ENCODE peak calls at places on chromosomes 4 and X, in nine cellular contexts. K is brain microvascular endothelial cell, T is endothelial cell of umbilical vein, U is fibroblast of villous mesenchyme, L is cardiac fibroblast, V is fibroblast of lung, J is IMR-90, Y is AG04449, M is lung. G is an unnamed sample.

GRCh38 chrX:10165580-10166247 is 8.9 kb downstream of the CLCN4 start:
- DNase-seq in K (no peak), T (no peak), U (no peak), L (peak; percentile 31), V (no peak), J (no peak), Y (no peak), M (no peak), G (no peak)

GRCh38 chr4:69167300-69167699 is 47.2 kb downstream of the UGT2B11 start:
- DNase-seq in K (no peak), T (no peak), U (peak; percentile 3), L (peak; percentile 10), V (no peak), J (peak; percentile 2), Y (no peak), M (no peak), G (no peak)

GRCh38 chr4:177802665-177803064 is 360.4 kb upstream of the AGA start:
- DNase-seq in K (no peak), T (no peak), U (no peak), L (no peak), V (peak; percentile 68), J (peak; percentile 9), Y (no peak), M (no peak), G (no peak)

GRCh38 chr4:88526221-88526815 is 2.7 kb upstream of the PYURF start:
- DNase-seq in K (no peak), T (peak; percentile 15), U (peak; percentile 24), L (peak; percentile 5), V (peak; percentile 29), J (no peak), Y (no peak), M (no peak), G (no peak)

GRCh38 chr4:74109116-74109791 is 10.3 kb upstream of the CXCL2 start:
- DNase-seq in K (peak; percentile 93), T (peak; percentile 93), U (peak; percentile 96), L (peak; percentile 97), V (peak; percentile 98), J (peak; percentile 97), Y (peak; percentile 94), M (peak; percentile 71), G (peak; percentile 86)

GRCh38 chr4:162506253-162506652 is 342.5 kb upstream of the FSTL5 start:
- DNase-seq in K (peak; percentile 51), T (no peak), U (peak; percentile 55), L (peak; percentile 52), V (no peak), J (no peak), Y (peak; percentile 9), M (no peak), G (no peak)

GRCh38 chr4:75011131-75011795 is 78.3 kb downstream of the PARM1 start:
- DNase-seq in K (no peak), T (no peak), U (no peak), L (no peak), V (no peak), J (no peak), Y (no peak), M (no peak), G (no peak)

GRCh38 chr4:140094701-140095420 is 59.1 kb downstream of the MAML3 start:
- DNase-seq in K (no peak), T (peak; percentile 85), U (no peak), L (no peak), V (peak; percentile 67), J (peak; percentile 73), Y (no peak), M (peak; percentile 49), G (no peak)

GRCh38 chr4:128862608-128863313 is 53.3 kb downstream of the JADE1 start:
- DNase-seq in K (no peak), T (peak; percentile 41), U (no peak), L (no peak), V (no peak), J (peak; percentile 72), Y (no peak), M (no peak), G (no peak)

GRCh38 chr4:183289688-183290087 is 30.4 kb downstream of the CLDN22 start:
- DNase-seq in K (no peak), T (no peak), U (no peak), L (no peak), V (no peak), J (no peak), Y (no peak), M (no peak), G (no peak)

GRCh38 chrX:38080808-38081207 is 74.5 kb downstream of the SYTL5 start:
- DNase-seq in K (no peak), T (peak; percentile 38), U (no peak), L (no peak), V (no peak), J (peak; percentile 2), Y (no peak), M (no peak), G (no peak)

GRCh38 chr4:143025111-143025704 is 159.5 kb upstream of the USP38 start:
- DNase-seq in K (peak; percentile 17), T (no peak), U (peak; percentile 44), L (peak; percentile 31), V (peak; percentile 81), J (peak; percentile 33), Y (no peak), M (no peak), G (peak; percentile 25)

GRCh38 chr4:123017636-123018390 is 95.4 kb upstream of the NUDT6 start:
- DNase-seq in K (peak; percentile 60), T (peak; percentile 76), U (peak; percentile 16), L (peak; percentile 70), V (peak; percentile 44), J (peak; percentile 56), Y (peak; percentile 40), M (no peak), G (no peak)

GRCh38 chrX:121832446-121832845 is 785.0 kb downstream of the GLUD2 start:
- DNase-seq in K (no peak), T (no peak), U (peak; percentile 61), L (peak; percentile 17), V (no peak), J (no peak), Y (no peak), M (no peak), G (no peak)

GRCh38 chr4:25861422-25861926 is 1.3 kb downstream of the SEL1L3 start:
- DNase-seq in K (no peak), T (peak; percentile 75), U (peak; percentile 23), L (peak; percentile 64), V (peak; percentile 64), J (peak; percentile 47), Y (no peak), M (no peak), G (no peak)

GRCh38 chrX:149831473-149831872 is 49.5 kb upstream of the MAGEA8 start:
- DNase-seq in K (no peak), T (no peak), U (no peak), L (no peak), V (no peak), J (no peak), Y (no peak), M (no peak), G (no peak)

GRCh38 chrX:129694805-129695204 is 40.0 kb upstream of the APLN start:
- DNase-seq in K (no peak), T (no peak), U (no peak), L (no peak), V (no peak), J (no peak), Y (no peak), M (no peak), G (no peak)

GRCh38 chrX:153774576-153775292 is 6.1 kb upstream of the SRPK3 start:
- DNase-seq in K (no peak), T (no peak), U (no peak), L (no peak), V (no peak), J (no peak), Y (no peak), M (no peak), G (no peak)

GRCh38 chrX:102154218-102154860 is 1.4 kb downstream of the BEX5 start:
- DNase-seq in K (no peak), T (no peak), U (no peak), L (no peak), V (no peak), J (no peak), Y (no peak), M (no peak), G (no peak)

GRCh38 chr4:6396696-6397236 is 75.6 kb downstream of the PPP2R2C start:
- DNase-seq in K (no peak), T (no peak), U (no peak), L (no peak), V (no peak), J (no peak), Y (no peak), M (no peak), G (no peak)
- TF ChIP-seq CTCF in K (no peak), T (no peak), U (no peak), L (no peak), V (no peak), J (no peak), Y (no peak), M (no peak), G (no peak)

GRCh38 chr4:336099-336892 is 1.3 kb upstream of the ZNF141 start:
- DNase-seq in K (no peak), T (no peak), U (peak; percentile 12), L (peak; percentile 22), V (peak; percentile 18), J (no peak), Y (no peak), M (no peak), G (no peak)
- H3K4me3 ChIP-seq in K (peak overlapping the region; percentile 84), T (peak overlapping the region; percentile 78), U (peak overlapping the region; percentile 72), L (peak overlapping the region; percentile 89), V (peak overlapping the region; percentile 75), J (peak overlapping the region; percentile 69), Y (peak overlapping the region; percentile 87), M (peak overlapping the region; percentile 80), G (peak overlapping the region; percentile 70)

GRCh38 chrX:73852022-73852421 is 289.0 kb downstream of the CHIC1 start:
- DNase-seq in K (no peak), T (no peak), U (no peak), L (no peak), V (no peak), J (no peak), Y (no peak), M (no peak), G (no peak)

GRCh38 chrX:73847991-73848390 is 285.0 kb downstream of the CHIC1 start:
- DNase-seq in K (no peak), T (no peak), U (no peak), L (no peak), V (no peak), J (no peak), Y (no peak), M (no peak), G (no peak)

GRCh38 chrX:73851014-73852009 is 288.3 kb downstream of the CHIC1 start:
- DNase-seq in K (peak; percentile 94), T (no peak), U (peak; percentile 85), L (no peak), V (no peak), J (peak; percentile 96), Y (no peak), M (peak; percentile 87), G (peak; percentile 84)

GRCh38 chrX:73849054-73849453 is 286.1 kb downstream of the CHIC1 start:
- DNase-seq in K (no peak), T (no peak), U (no peak), L (no peak), V (no peak), J (no peak), Y (no peak), M (no peak), G (no peak)

GRCh38 chrX:73850124-73851013 is 287.4 kb downstream of the CHIC1 start:
- DNase-seq in K (peak; percentile 29), T (peak; percentile 11), U (peak; percentile 24), L (peak; percentile 26), V (peak; percentile 9), J (peak; percentile 38), Y (no peak), M (peak; percentile 37), G (no peak)
- TF ChIP-seq CTCF in K (peak; percentile 58), T (no peak), U (peak; percentile 22), L (peak; percentile 30), V (peak; percentile 11), J (peak; percentile 31), Y (no peak), M (no peak), G (peak; percentile 42)

GRCh38 chrX:97311066-97311778 is 427.5 kb downstream of the RPA4 start:
- DNase-seq in K (no peak), T (no peak), U (no peak), L (no peak), V (no peak), J (no peak), Y (no peak), M (no peak), G (no peak)
- H3K4me3 ChIP-seq in K (no peak overlapping the region), T (no peak overlapping the region), U (no peak overlapping the region), L (no peak overlapping the region), V (no peak overlapping the region), J (no peak overlapping the region), Y (no peak overlapping the region), M (no peak overlapping the region), G (no peak overlapping the region)